ENCODE peak calls at places on chromosome 15, in seven cellular contexts. N is HFFc6; F is caudate nucleus; V is retina; S is CD4-positive, alpha-beta memory T cell; A is lung microvascular endothelial cell; I is stimulated activated CD4-positive, alpha-beta T cell treated with anti-CD3 and anti-CD28 coated beads, Interleukin-1b, Interleukin-23, amount 100 ng/mL, for 24 hours. M is an unnamed sample.

GRCh38 chr15:98292442-98293240 is 332.1 kb downstream of the ARRDC4 start:
- DNase-seq in S (no peak), V (peak; percentile 74), F (no peak), I (peak; percentile 1), N (peak; percentile 10), A (peak; percentile 34), M (peak; percentile 25)

GRCh38 chr15:52171807-52172206 is 19.4 kb downstream of the GNB5 start:
- DNase-seq in V (no peak), S (no peak), F (no peak), A (no peak), I (no peak), N (no peak), M (no peak)

GRCh38 chr15:68994149-68994548 is 20.3 kb upstream of the NOX5 start:
- DNase-seq in F (no peak), V (no peak), N (peak; percentile 76), A (no peak), S (no peak), I (no peak), M (no peak)

GRCh38 chr15:68644088-68644904 is 65.5 kb downstream of the CORO2B start:
- DNase-seq in F (no peak), V (no peak), I (no peak), A (peak; percentile 44), S (no peak), N (peak; percentile 84), M (no peak)

GRCh38 chr15:89936793-89937265 is 24.1 kb upstream of the ARPIN start:
- DNase-seq in N (no peak), S (no peak), A (no peak), F (no peak), I (no peak), V (no peak), M (no peak)

GRCh38 chr15:77402740-77403379 is 17.0 kb downstream of the PEAK1 start:
- DNase-seq in A (peak; percentile 22), N (peak; percentile 50), V (no peak), F (no peak), S (no peak), I (no peak), M (no peak)

GRCh38 chr15:58453931-58454793 is 22.4 kb downstream of the LIPC start:
- DNase-seq in A (no peak), F (no peak), I (no peak), S (no peak), N (no peak), V (no peak), M (no peak)

GRCh38 chr15:53834214-53834613 is 74.8 kb upstream of the WDR72 start:
- DNase-seq in I (no peak), F (no peak), A (no peak), N (no peak), V (no peak), S (no peak), M (no peak)

GRCh38 chr15:36370735-36371115 is 208.7 kb upstream of the CDIN1 start:
- DNase-seq in V (no peak), N (peak; percentile 84), S (no peak), I (no peak), F (no peak), A (no peak), M (no peak)

GRCh38 chr15:69893863-69894262 is 203.9 kb downstream of the TLE3 start:
- DNase-seq in A (peak; percentile 7), I (no peak), N (peak; percentile 65), V (peak; percentile 84), F (no peak), S (no peak), M (peak; percentile 98)

M was measured in SK-N-DZ.